ENCODE peak calls at places on chromosomes 16 and 17, in six cellular contexts. D, Z, G, I, O and C are unnamed samples.

GRCh38 chr16:59192551-59193199 is 458.6 kb upstream of the GOT2 start:
- DNase-seq in Z (no peak), D (peak), O (no peak), G (peak), I (no peak), C (peak)

GRCh38 chr17:21039839-21040575 is 2.8 kb downstream of the USP22 start:
- DNase-seq in G (peak), O (peak), I (no peak), Z (no peak), D (no peak), C (peak)

GRCh38 chr17:17877548-17878358 is 41.0 kb upstream of the SREBF1 start:
- DNase-seq in I (no peak), Z (peak), G (no peak), D (peak), O (no peak), C (peak)

GRCh38 chr16:67378642-67379041 is 14.7 kb downstream of the TPPP3 start:
- DNase-seq in I (no peak), O (no peak), D (no peak), G (no peak), Z (no peak), C (no peak)

GRCh38 chr17:49646391-49647255 is 31.3 kb downstream of the SPOP start:
- DNase-seq in G (peak), Z (no peak), I (no peak), O (peak), D (no peak), C (peak)

GRCh38 chr16:82138478-82139285 is 31.3 kb downstream of the MPHOSPH6 start:
- DNase-seq in O (no peak), G (no peak), I (no peak), Z (no peak), D (no peak), C (no peak)

GRCh38 chr16:75096730-75097129 is 19.9 kb downstream of the LDHD start:
- DNase-seq in O (peak), Z (no peak), G (peak), D (no peak), I (no peak), C (no peak)

GRCh38 chr16:82882982-82883863 is 256.5 kb downstream of the CDH13 start:
- DNase-seq in D (no peak), Z (no peak), I (no peak), G (no peak), O (no peak), C (no peak)

GRCh38 chr17:82031303-82031884 is at the start of gene RAC3:
- DNase-seq in O (no peak), Z (no peak), G (peak), I (no peak), D (no peak), C (no peak)

GRCh38 chr17:5707482-5707881 is 123.2 kb upstream of the NLRP1 start:
- DNase-seq in Z (no peak), O (no peak), I (no peak), D (no peak), G (no peak), C (no peak)

GRCh38 chr16:7397901-7398300 is 65.3 kb downstream of the RBFOX1 start:
- DNase-seq in G (no peak), O (no peak), I (no peak), D (no peak), Z (no peak), C (no peak)

GRCh38 chr16:86338403-86339115 is 171.8 kb upstream of the FOXF1 start:
- DNase-seq in O (no peak), G (no peak), Z (no peak), D (no peak), I (no peak), C (no peak)

GRCh38 chr16:11671271-11671670 is 3.0 kb downstream of the SNN start:
- DNase-seq in I (no peak), D (no peak), Z (no peak), O (no peak), G (no peak), C (no peak)
- H3K27ac ChIP-seq in I (peak), D (peak), Z (peak), O (no peak), G (no peak), C (no peak)

DNA sequence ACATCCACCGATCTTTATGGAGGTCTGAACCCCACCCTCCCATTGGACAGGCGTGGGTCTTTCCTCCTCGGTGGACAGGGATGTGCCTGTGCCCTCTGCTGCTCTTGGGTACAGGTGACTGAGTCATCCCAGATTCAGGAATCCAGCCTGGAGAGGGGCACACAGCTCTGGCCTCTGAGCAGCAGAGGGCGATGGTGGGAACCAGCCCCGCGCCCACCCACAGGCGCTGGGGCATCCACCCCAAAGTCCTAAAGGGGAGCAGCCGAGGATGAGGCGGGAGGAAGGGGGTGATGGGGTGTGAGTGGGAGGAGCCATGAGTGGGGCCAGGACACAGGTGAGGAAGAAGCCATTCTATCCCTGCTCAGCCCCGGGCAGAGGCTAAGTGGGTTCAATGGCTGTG is 35.0 kb downstream of the ENGASE start:
- DNase-seq in G (peak), Z (no peak), I (no peak), D (no peak), O (no peak), C (no peak)
- TF ChIP-seq CTCF in G (peak), Z (no peak), I (no peak), D (no peak), O (no peak), C (peak)

GRCh38 chr16:66274335-66275110 is 92.0 kb upstream of the CDH5 start:
- DNase-seq in D (no peak), I (no peak), O (peak), Z (no peak), G (peak), C (peak)
- H3K27ac ChIP-seq in D (no peak), I (no peak), O (no peak), Z (no peak), G (no peak), C (no peak)

GRCh38 chr17:76540381-76541300 is 797 bp downstream of the PRCD start:
- DNase-seq in O (peak), D (peak), G (peak), Z (peak), I (peak), C (peak)
- TF ChIP-seq CTCF in O (no peak), D (peak), G (no peak), Z (peak), I (peak), C (no peak)

DNA sequence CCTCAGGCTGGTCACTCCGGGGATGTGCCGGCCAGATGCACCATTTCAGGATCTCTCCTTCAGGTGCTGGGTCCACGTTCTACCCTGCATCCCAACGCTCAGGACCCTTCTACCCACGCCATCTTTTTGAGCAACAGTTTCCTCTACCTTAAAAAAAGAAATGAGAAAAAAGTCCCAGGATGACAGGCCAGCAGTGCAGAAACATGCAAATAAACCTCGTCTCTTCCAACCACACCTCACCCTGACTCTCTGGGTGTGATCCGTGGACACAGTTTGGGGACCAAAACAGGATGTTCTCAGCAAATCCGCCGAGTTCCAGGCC is 99.7 kb downstream of the ZFHX3 start:
- DNase-seq in G (no peak), I (no peak), Z (no peak), D (no peak), O (no peak), C (no peak)
- H3K27ac ChIP-seq in G (no peak), I (no peak), Z (peak), D (peak), O (no peak), C (no peak)

DNA sequence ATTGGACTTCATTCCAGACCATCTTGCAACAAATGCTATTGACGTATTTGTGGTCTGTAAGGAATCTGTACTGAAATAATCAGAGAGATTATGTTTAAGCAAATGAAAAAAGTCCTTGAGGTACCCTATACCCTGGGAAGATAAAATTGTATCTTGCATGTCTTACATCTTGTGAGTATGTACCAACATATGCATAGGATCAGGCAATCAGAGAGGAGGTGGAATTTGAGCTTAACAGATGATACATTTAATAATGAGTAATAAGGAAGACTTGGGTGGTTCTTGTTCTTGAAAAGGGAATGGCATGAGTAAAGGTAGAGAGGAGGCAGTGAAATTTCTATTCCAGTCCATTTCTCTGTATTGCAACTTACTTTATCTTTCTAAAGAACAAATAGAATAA is 10.6 kb downstream of the MOSMO start:
- DNase-seq in I (no peak), D (no peak), G (no peak), O (no peak), Z (no peak), C (no peak)
- TF ChIP-seq CTCF in I (no peak), D (no peak), G (no peak), O (no peak), Z (no peak), C (no peak)

GRCh38 chr17:394718-395095 is 42.1 kb upstream of the RPH3AL start:
- DNase-seq in Z (no peak), G (no peak), I (no peak), D (no peak), O (no peak), C (no peak)
- H3K27ac ChIP-seq in Z (no peak), G (no peak), I (no peak), D (no peak), O (no peak), C (no peak)

GRCh38 chr16:24165273-24165672 is 90.9 kb upstream of the CACNG3 start:
- DNase-seq in O (no peak), Z (no peak), D (no peak), G (no peak), I (no peak), C (no peak)

GRCh38 chr16:24166684-24167083 is 89.5 kb upstream of the CACNG3 start:
- DNase-seq in G (no peak), D (no peak), I (no peak), Z (no peak), O (no peak), C (no peak)

GRCh38 chr16:24167129-24167528 is 89.0 kb upstream of the CACNG3 start:
- DNase-seq in G (no peak), I (no peak), D (no peak), Z (no peak), O (no peak), C (no peak)

GRCh38 chr16:24163935-24164334 is 92.2 kb upstream of the CACNG3 start:
- DNase-seq in D (no peak), O (no peak), G (no peak), Z (no peak), I (no peak), C (no peak)

DNA sequence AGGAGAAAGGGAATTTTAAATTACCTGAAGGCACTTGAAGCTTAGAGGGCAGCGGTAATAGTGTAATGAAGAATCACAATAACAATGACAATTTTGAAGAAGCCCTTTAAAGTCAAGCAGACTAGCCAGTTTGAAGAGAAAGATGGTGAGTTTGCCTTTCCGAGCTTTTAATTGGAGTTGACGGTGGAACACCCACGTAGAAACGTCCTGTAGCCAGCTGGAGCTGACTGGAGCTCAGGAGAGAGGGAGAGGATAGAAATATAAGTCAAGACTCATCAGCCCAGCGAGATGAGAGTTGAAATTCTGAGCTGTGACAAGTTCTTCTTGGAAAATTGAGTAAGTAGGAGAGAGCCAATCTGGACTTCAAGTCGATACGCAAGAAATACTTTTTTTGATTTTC is 91.7 kb upstream of the CACNG3 start:
- DNase-seq in I (no peak), D (no peak), G (no peak), O (no peak), Z (no peak), C (no peak)
- TF ChIP-seq CTCF in I (no peak), D (no peak), G (no peak), O (no peak), Z (no peak), C (no peak)

GRCh38 chr17:4394208-4395110 is 28.0 kb upstream of the UBE2G1 start:
- DNase-seq in G (peak), Z (no peak), O (peak), D (no peak), I (no peak), C (no peak)
- H3K27ac ChIP-seq in G (peak), Z (no peak), O (peak), D (no peak), I (no peak), C (no peak)

GRCh38 chr16:9969580-9969979 is 212.6 kb downstream of the GRIN2A start:
- DNase-seq in I (no peak), D (no peak), G (no peak), O (no peak), Z (no peak), C (no peak)
- TF ChIP-seq CTCF in I (no peak), D (no peak), G (no peak), O (no peak), Z (no peak), C (no peak)